ENCODE peak calls at places on chromosomes 11 and 22, in four cellular contexts. W is colonic mucosa, V is adrenal gland, N is right lobe of liver. P is an unnamed sample. For H3K36me3, the result is how much of the 10 kb centered on the place peaks cover.

GRCh38 chr11:100831929-100832480 is 144.9 kb downstream of the ARHGAP42 start:
- DNase-seq in W (no peak), V (no peak), N (peak), P (no peak)

GRCh38 chr11:113273720-113274119 is 40.7 kb upstream of the TTC12 start:
- DNase-seq in W (no peak), V (peak), N (no peak), P (no peak)

GRCh38 chr22:26849575-26849974 is 192.2 kb downstream of the MIAT start:
- DNase-seq in W (no peak), V (peak), N (no peak), P (no peak)

GRCh38 chr22:30253205-30253852 is 6.8 kb upstream of the LIF start:
- DNase-seq in W (peak), V (no peak), N (no peak), P (no peak)

GRCh38 chr11:70301191-70301590 is 30.7 kb downstream of the PPFIA1 start:
- DNase-seq in W (no peak), V (no peak), N (no peak), P (peak)

GRCh38 chr11:2870460-2870859 is 15.1 kb downstream of the CDKN1C start:
- DNase-seq in W (no peak), V (no peak), N (no peak), P (no peak)

GRCh38 chr11:31240340-31240904 is 129.1 kb downstream of the DCDC1 start:
- DNase-seq in W (no peak), V (no peak), N (no peak), P (peak)

GRCh38 chr11:14331476-14332136 is 27.4 kb downstream of the RRAS2 start:
- DNase-seq in W (no peak), V (no peak), N (no peak), P (no peak)

GRCh38 chr11:71917646-71918045 is 10.7 kb downstream of the XNDC1N start:
- DNase-seq in W (no peak), V (no peak), N (no peak), P (no peak)

GRCh38 chr11:47606731-47607130 is 12.5 kb upstream of the C1QTNF4 start:
- DNase-seq in W (no peak), V (no peak), N (no peak), P (no peak)

GRCh38 chr22:36425977-36426523 is 38.3 kb upstream of the MYH9 start:
- DNase-seq in W (peak), V (peak), N (no peak), P (peak)

GRCh38 chr11:44376423-44376822 is 66.5 kb upstream of the ALX4 start:
- DNase-seq in W (no peak), V (no peak), N (no peak), P (no peak)

GRCh38 chr11:108498046-108498815 is at the start of gene POGLUT3:
- DNase-seq in W (peak), V (peak), N (peak), P (peak)

GRCh38 chr11:68196219-68196618 is 16.9 kb downstream of the KMT5B start:
- DNase-seq in W (no peak), V (no peak), N (no peak), P (no peak)

GRCh38 chr22:49973018-49973965 is 12.7 kb downstream of the PIM3 start:
- DNase-seq in W (no peak), V (peak), N (no peak), P (no peak)

GRCh38 chr11:2300290-2300935 is 1.3 kb downstream of the C11orf21 start:
- DNase-seq in W (peak), V (peak), N (peak), P (peak)

GRCh38 chr11:64661146-64661545 is 61.9 kb downstream of the NRXN2 start:
- DNase-seq in W (no peak), V (no peak), N (no peak), P (no peak)

GRCh38 chr11:129894281-129895125 is 875 bp downstream of the NFRKB start:
- DNase-seq in W (no peak), V (no peak), N (no peak), P (no peak)

GRCh38 chr11:35190804-35191348 is 51.9 kb downstream of the CD44 start:
- DNase-seq in W (no peak), V (no peak), N (no peak), P (peak)

GRCh38 chr11:73139476-73140198 is 2.5 kb downstream of the FCHSD2 start:
- DNase-seq in W (no peak), V (no peak), N (no peak), P (no peak)

GRCh38 chr11:86034710-86035109 is 34.2 kb downstream of the PICALM start:
- DNase-seq in W (no peak), V (no peak), N (no peak), P (no peak)

GRCh38 chr11:75100314-75100713 is 3.6 kb upstream of the OR2AT4 start:
- DNase-seq in W (no peak), V (no peak), N (no peak), P (no peak)

GRCh38 chr11:76551400-76551799 is 106.6 kb downstream of the EMSY start:
- DNase-seq in W (no peak), V (no peak), N (no peak), P (no peak)
- TF ChIP-seq CTCF in W (peak), V (peak), N (peak), P (no peak)

DNA sequence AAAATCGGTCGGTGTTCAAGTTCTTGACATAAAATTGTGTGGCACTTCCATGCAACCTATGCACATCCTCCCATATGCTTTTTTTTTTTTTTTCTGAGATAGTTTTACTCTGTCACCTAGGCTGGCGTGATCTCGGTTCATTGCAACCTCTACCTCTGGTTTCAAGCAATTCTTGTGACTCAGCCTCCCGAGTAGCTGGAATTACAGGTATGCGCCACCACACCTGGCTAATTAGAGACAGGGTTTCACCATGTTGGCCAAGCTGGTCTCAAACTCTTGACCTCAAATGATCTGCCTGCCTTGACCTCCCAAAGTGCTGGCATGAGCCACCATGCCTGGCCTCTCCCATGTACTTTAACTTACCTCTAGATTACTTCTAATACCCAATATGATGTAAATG is 15.0 kb downstream of the GLB1L3 start:
- DNase-seq in W (no peak), V (no peak), N (no peak), P (no peak)
- H3K36me3 ChIP-seq in W (under half), V (under half), N (under half), P (under half)

DNA sequence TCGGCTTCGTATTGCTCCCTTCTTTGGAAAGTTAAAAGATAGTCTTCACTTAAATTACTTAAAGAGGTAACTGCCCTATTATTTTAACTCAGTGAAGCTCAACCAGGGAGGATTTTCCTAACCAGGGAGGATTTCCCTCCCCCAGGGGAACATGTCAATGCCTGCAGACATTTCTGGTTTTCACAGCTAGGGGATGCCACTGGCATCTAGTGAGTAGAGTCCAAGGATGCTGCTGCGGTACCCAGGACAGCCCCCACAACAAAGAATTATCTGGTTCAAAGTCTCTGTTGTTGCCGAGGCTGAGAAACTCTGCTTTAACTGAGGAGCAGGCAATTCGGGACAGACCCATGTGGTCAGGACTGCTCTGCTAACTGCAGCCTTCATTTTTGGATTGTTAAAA is 82.2 kb downstream of the DEPDC5 start:
- DNase-seq in W (no peak), V (no peak), N (no peak), P (no peak)
- TF ChIP-seq CTCF in W (no peak), V (no peak), N (no peak), P (no peak)

GRCh38 chr22:37662039-37662438 is 3.5 kb downstream of the PDXP start:
- DNase-seq in W (no peak), V (no peak), N (no peak), P (no peak)

GRCh38 chr22:37664249-37665101 is 6.0 kb downstream of the PDXP start:
- DNase-seq in W (no peak), V (no peak), N (no peak), P (no peak)

GRCh38 chr22:37663521-37664140 is 5.1 kb downstream of the PDXP start:
- DNase-seq in W (no peak), V (no peak), N (no peak), P (no peak)

GRCh38 chr22:37669586-37669985 is 5.8 kb upstream of the LGALS1 start:
- DNase-seq in W (no peak), V (no peak), N (no peak), P (no peak)

DNA sequence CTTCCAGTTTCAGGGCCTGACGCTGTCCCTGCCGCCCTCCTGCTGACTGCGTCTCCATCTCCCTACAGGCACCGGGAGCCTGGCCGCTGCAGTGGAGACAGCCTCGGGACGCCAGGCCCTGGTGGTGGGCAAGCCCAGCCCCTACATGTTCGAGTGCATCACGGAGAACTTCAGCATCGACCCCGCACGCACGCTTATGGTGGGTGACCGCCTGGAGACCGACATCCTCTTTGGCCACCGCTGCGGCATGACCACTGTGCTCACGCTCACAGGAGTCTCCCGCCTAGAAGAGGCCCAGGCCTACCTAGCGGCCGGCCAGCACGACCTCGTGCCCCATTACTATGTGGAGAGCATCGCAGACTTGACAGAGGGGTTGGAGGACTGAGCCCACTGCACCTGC is 7.0 kb downstream of the PDXP start:
- DNase-seq in W (no peak), V (no peak), N (no peak), P (no peak)
- H3K36me3 ChIP-seq in W (under half), V (under half), N (under half), P (under half)

GRCh38 chr11:40514124-40514523 is 945.3 kb downstream of the LRRC4C start:
- DNase-seq in W (no peak), V (no peak), N (no peak), P (no peak)
- TF ChIP-seq CTCF in W (no peak), V (no peak), N (peak), P (no peak)